ENCODE peak calls at places on chromosome 19, in eight cellular contexts. E is ovary, O is posterior cingulate gyrus, P is NCI-H446, K is COR-L47, S is HFF-Myc, D is HT1080, U is globus pallidus. V is an unnamed sample.

GRCh38 chr19:609001-609340 is 19.3 kb downstream of the HCN2 start:
- DNase-seq in E (no peak), O (peak), P (no peak), K (peak), S (no peak), D (no peak), U (peak), V (no peak)

GRCh38 chr19:51407631-51408131 is 9.8 kb downstream of the SIGLEC10 start:
- DNase-seq in E (no peak), O (no peak), P (no peak), K (no peak), S (no peak), D (peak), U (no peak), V (no peak)

GRCh38 chr19:55080121-55080914 is 4.6 kb downstream of the EPS8L1 start:
- DNase-seq in E (no peak), O (no peak), P (peak), K (peak), S (no peak), D (peak), U (no peak), V (peak)

GRCh38 chr19:30371960-30372824 is at the start of gene ZNF536:
- DNase-seq in E (no peak), O (peak), P (no peak), K (no peak), S (no peak), D (no peak), U (peak), V (no peak)

GRCh38 chr19:9848060-9848459 is 12.9 kb downstream of the PIN1 start:
- DNase-seq in E (no peak), O (no peak), P (no peak), K (no peak), S (no peak), D (no peak), U (no peak), V (peak)

GRCh38 chr19:49436381-49437017 is 4.8 kb downstream of the SLC17A7 start:
- DNase-seq in E (no peak), O (no peak), P (no peak), K (no peak), S (no peak), D (no peak), U (no peak), V (no peak)

GRCh38 chr19:8451377-8451776 is 6.6 kb downstream of the HNRNPM start:
- DNase-seq in E (no peak), O (no peak), P (no peak), K (no peak), S (no peak), D (no peak), U (no peak), V (no peak)

GRCh38 chr19:11942843-11943108 is 17.9 kb downstream of the ZNF700 start:
- DNase-seq in E (no peak), O (no peak), P (no peak), K (no peak), S (no peak), D (no peak), U (no peak), V (no peak)

GRCh38 chr19:40542197-40542859 is 34.3 kb upstream of the SHKBP1 start:
- DNase-seq in E (peak), O (no peak), P (peak), K (no peak), S (peak), D (no peak), U (peak), V (peak)

GRCh38 chr19:52171321-52172169 is at the start of gene ZNF836:
- DNase-seq in E (peak), O (peak), P (peak), K (peak), S (peak), D (peak), U (peak), V (no peak)

GRCh38 chr19:56155124-56155687 is 14.1 kb downstream of the ZNF444 start:
- DNase-seq in E (no peak), O (no peak), P (no peak), K (no peak), S (no peak), D (no peak), U (no peak), V (no peak)

GRCh38 chr19:13790354-13790753 is 4.9 kb upstream of the ZSWIM4 start:
- DNase-seq in E (no peak), O (no peak), P (no peak), K (no peak), S (no peak), D (peak), U (no peak), V (peak)

GRCh38 chr19:35559281-35559659 is 4.2 kb downstream of the ATP4A start:
- DNase-seq in E (no peak), O (no peak), P (no peak), K (no peak), S (no peak), D (no peak), U (no peak), V (no peak)

V was measured in NCI-H1694 treated with DMSO at 0.1 percent for 48 hours.